ENCODE peak calls at places on chromosomes 1 and 21, in seven cellular contexts. H, W, M, L, E, Q and S are unnamed samples. For H3K27me3 and H3K36me3, the result is how much of the 10 kb centered on the place peaks cover.

GRCh38 chr1:156750932-156751723 is at the start of gene HDGF:
- DNase-seq in Q (no peak), L (no peak), H (peak), M (peak), W (peak), E (peak), S (peak)

GRCh38 chr1:69738458-69738857 is 170.7 kb downstream of the LRRC7 start:
- DNase-seq in H (no peak), E (no peak), L (no peak), W (no peak), Q (no peak), M (no peak), S (no peak)

GRCh38 chr21:39082656-39083376 is 100.4 kb downstream of the PSMG1 start:
- DNase-seq in W (no peak), M (no peak), E (peak), Q (no peak), L (no peak), H (peak), S (peak)

GRCh38 chr21:43352568-43353281 is 74.2 kb downstream of the SIK1 start:
- DNase-seq in Q (no peak), W (peak), E (peak), H (no peak), M (no peak), L (peak), S (no peak)

GRCh38 chr1:229280037-229280828 is 9.3 kb downstream of the RAB4A start:
- DNase-seq in M (no peak), H (no peak), Q (no peak), W (no peak), E (no peak), L (no peak), S (no peak)

GRCh38 chr21:45006536-45007079 is 66.8 kb downstream of the SLX9 start:
- DNase-seq in H (no peak), E (no peak), M (no peak), W (no peak), Q (no peak), L (no peak), S (no peak)

GRCh38 chr1:43978551-43979260 is at the start of gene B4GALT2:
- DNase-seq in Q (no peak), M (peak), L (no peak), E (peak), H (peak), W (no peak), S (peak)

GRCh38 chr1:156427858-156428257 is 58.8 kb downstream of the RHBG start:
- DNase-seq in M (no peak), W (no peak), H (no peak), Q (no peak), E (no peak), L (no peak), S (no peak)

GRCh38 chr1:113940365-113941244 is 11.5 kb downstream of the HIPK1 start:
- DNase-seq in W (no peak), L (no peak), M (no peak), E (no peak), Q (no peak), H (no peak), S (no peak)

GRCh38 chr21:46498335-46499050 is 39.8 kb downstream of the DIP2A start:
- DNase-seq in Q (no peak), M (no peak), H (no peak), W (no peak), L (no peak), E (no peak), S (no peak)

GRCh38 chr1:181095260-181095659 is 6.8 kb downstream of the IER5 start:
- DNase-seq in Q (no peak), L (no peak), E (no peak), M (no peak), W (no peak), H (no peak), S (no peak)

GRCh38 chr21:17732306-17732705 is 86.8 kb downstream of the C21orf91 start:
- DNase-seq in H (no peak), M (no peak), L (no peak), E (no peak), Q (no peak), W (no peak), S (no peak)

GRCh38 chr1:237500566-237500965 is 390.2 kb downstream of the ZP4 start:
- DNase-seq in E (no peak), Q (no peak), L (no peak), H (no peak), M (no peak), W (no peak), S (no peak)

GRCh38 chr1:35585281-35585680 is 12.2 kb downstream of the TFAP2E start:
- DNase-seq in L (no peak), Q (no peak), W (no peak), H (no peak), M (no peak), E (no peak), S (no peak)

GRCh38 chr21:33042812-33043211 is 17.1 kb downstream of the OLIG2 start:
- DNase-seq in E (no peak), W (no peak), H (no peak), M (no peak), Q (peak), L (no peak), S (no peak)

GRCh38 chr1:223716302-223716862 is 4.0 kb downstream of the CAPN2 start:
- DNase-seq in Q (no peak), H (no peak), E (no peak), W (peak), M (no peak), L (peak), S (no peak)

GRCh38 chr1:218476385-218476784 is 131.2 kb downstream of the TGFB2 start:
- DNase-seq in M (no peak), L (no peak), H (no peak), Q (peak), E (no peak), W (no peak), S (no peak)

GRCh38 chr1:51341876-51342496 is 11.6 kb upstream of the TTC39A start:
- DNase-seq in H (no peak), W (no peak), M (no peak), Q (no peak), L (peak), E (peak), S (peak)

GRCh38 chr1:47213230-47213676 is 18.8 kb downstream of the TAL1 start:
- DNase-seq in Q (no peak), W (no peak), M (no peak), H (no peak), E (peak), L (no peak), S (no peak)

GRCh38 chr1:33410091-33410701 is 20.7 kb downstream of the PHC2 start:
- DNase-seq in L (no peak), M (no peak), H (no peak), Q (no peak), E (no peak), W (no peak), S (no peak)

GRCh38 chr1:32798679-32799416 is 18.3 kb downstream of the YARS1 start:
- DNase-seq in W (no peak), Q (no peak), L (peak), M (no peak), H (no peak), E (no peak), S (no peak)

DNA sequence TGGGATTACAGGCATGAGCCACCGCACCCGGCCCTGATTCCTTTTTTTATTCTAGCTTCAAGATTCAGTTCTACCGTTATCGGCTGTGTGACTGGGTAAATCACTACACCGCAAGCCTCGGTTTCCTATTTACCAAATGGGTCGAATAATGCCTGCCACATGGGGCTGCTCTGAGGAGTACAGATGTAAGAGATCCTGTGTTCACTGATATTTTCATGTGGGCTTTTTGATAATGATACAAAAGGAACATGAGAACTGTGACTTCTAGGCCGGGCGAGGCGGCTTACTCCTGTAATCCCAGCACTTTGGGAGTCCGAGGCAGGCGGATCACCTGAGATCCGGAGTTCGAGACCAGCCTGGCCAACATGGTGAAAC is 695 bp upstream of the PSMB4 start:
- DNase-seq in M (no peak), W (no peak), L (no peak), Q (no peak), H (peak), E (no peak), S (no peak)
- H3K4me3 ChIP-seq in M (peak), W (peak), L (peak), Q (no peak), H (peak), E (peak), S (peak)

GRCh38 chr1:18200136-18200717 is 92.6 kb downstream of the IGSF21 start:
- DNase-seq in M (no peak), L (no peak), E (no peak), W (no peak), H (no peak), Q (no peak), S (no peak)

GRCh38 chr1:18201997-18202719 is 94.6 kb downstream of the IGSF21 start:
- DNase-seq in L (no peak), Q (no peak), E (no peak), W (no peak), H (no peak), M (no peak), S (no peak)

GRCh38 chr1:18200918-18201317 is 93.3 kb downstream of the IGSF21 start:
- DNase-seq in E (no peak), L (no peak), H (no peak), Q (no peak), W (no peak), M (no peak), S (no peak)

GRCh38 chr1:18204568-18204967 is 97.0 kb downstream of the IGSF21 start:
- DNase-seq in E (no peak), W (no peak), M (no peak), Q (no peak), H (no peak), L (no peak), S (no peak)

DNA sequence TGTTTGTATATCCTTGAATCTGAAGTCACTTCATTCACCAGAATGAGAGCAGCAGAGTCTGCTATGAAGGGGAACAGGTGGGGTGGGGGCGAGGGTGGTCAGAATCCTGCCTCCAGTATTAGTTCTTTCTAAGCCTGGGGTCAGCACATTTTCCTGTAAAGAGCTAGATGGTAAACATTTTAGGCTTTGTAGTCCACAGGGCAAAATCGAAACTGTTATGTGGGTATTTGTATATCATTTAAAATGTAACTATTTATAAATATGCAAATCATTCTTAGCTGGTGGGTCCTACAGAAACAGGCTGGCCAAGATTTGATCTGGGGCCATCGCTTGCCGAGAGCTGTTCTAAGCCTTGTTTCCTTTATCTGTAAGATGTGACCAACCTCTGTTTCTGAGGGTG is 96.0 kb downstream of the IGSF21 start:
- DNase-seq in L (no peak), E (no peak), M (no peak), W (no peak), H (no peak), Q (no peak), S (no peak)
- H3K27me3 ChIP-seq in L (under half), E (under half), M (under half), W (under half), H (under half), Q (under half), S (under half)

DNA sequence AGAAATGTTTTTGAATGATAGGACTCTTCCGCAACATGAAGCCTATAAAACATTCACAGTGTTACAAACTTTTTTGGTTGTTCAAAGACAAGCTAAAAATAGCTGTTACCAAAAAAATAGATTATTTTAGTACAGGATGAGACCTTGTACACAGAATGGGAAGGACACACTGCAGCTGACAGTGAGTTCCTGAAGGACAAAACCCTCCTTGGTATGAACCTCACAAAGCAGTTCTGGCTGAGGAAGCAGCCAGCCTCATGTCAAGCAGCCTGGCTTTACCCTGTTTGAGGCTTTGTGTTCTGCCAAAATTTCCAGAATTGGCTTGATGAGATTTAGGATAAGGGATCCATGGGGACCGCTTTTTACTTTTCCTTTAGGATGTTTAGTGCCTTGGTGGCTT is 93.7 kb downstream of the RGL1 start:
- DNase-seq in W (no peak), H (no peak), E (no peak), M (no peak), Q (no peak), L (no peak), S (no peak)
- H3K36me3 ChIP-seq in W (under half), H (under half), E (under half), M (under half), Q (under half), L (under half), S (under half)

GRCh38 chr1:110873856-110874255 is 908 bp downstream of the CD53 start:
- DNase-seq in H (no peak), M (no peak), E (peak), Q (no peak), L (no peak), W (no peak), S (no peak)

GRCh38 chr1:110874303-110875215 is 1.6 kb downstream of the CD53 start:
- DNase-seq in M (no peak), Q (no peak), W (no peak), H (no peak), E (peak), L (no peak), S (no peak)

GRCh38 chr1:110872366-110872744 is 593 bp upstream of the CD53 start:
- DNase-seq in E (peak), W (no peak), Q (no peak), H (no peak), M (no peak), L (peak), S (no peak)

GRCh38 chr1:110872745-110873435 is at the start of gene CD53:
- DNase-seq in H (no peak), W (peak), Q (no peak), E (peak), M (no peak), L (peak), S (no peak)

DNA sequence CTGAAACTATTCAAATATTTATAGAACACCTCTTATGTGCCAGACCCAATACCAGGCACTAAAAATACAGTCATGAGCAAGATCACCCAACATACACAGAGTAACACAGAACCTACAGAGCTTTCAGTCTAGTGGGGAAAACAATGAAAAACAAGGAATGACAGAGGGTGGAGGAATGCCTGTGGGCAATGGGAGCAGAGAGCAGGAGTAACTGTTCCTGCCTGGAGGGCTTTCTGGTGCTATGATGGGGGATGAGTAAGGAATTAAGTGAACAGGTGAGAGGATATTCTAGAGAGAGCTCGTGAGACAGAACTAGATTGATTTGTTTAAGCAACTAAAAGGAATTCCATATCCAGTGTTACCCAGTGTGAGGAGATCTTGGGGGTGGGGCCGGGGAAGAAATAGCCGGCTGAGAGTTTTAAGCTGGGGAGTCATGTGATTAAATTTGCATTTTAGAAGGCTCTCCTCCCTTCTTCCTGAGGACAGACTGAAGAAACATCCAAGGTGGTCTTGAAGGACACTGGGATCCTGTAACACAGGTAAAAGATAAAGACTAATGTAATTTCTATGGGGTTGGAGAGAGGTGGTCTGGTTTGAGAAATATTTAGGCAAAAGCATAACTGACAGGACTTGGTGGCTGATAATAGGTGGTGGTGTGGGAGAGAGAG is 2.1 kb upstream of the CD53 start:
- DNase-seq in E (no peak), L (no peak), Q (no peak), M (no peak), H (no peak), W (no peak), S (no peak)
- H3K4me3 ChIP-seq in E (no peak), L (peak), Q (no peak), M (no peak), H (no peak), W (peak), S (no peak)

GRCh38 chr1:111987502-111987901 is 2.0 kb downstream of the KCND3 start:
- DNase-seq in L (no peak), Q (no peak), M (no peak), E (no peak), W (no peak), H (no peak), S (no peak)

GRCh38 chr1:111988743-111989453 is 570 bp downstream of the KCND3 start:
- DNase-seq in W (no peak), M (peak), Q (no peak), L (no peak), H (no peak), E (no peak), S (peak)

GRCh38 chr1:111989531-111990025 is at the start of gene KCND3:
- DNase-seq in E (peak), H (no peak), L (no peak), M (peak), Q (no peak), W (no peak), S (peak)

GRCh38 chr1:111990026-111990877 is 784 bp upstream of the KCND3 start:
- DNase-seq in W (no peak), L (no peak), E (no peak), M (peak), H (peak), Q (no peak), S (peak)

GRCh38 chr1:111988377-111988742 is 1.1 kb downstream of the KCND3 start:
- DNase-seq in W (no peak), Q (no peak), E (no peak), L (no peak), M (no peak), H (no peak), S (no peak)
- H3K27me3 ChIP-seq in W (under half), Q (under half), E (half or more), L (under half), M (under half), H (under half), S (under half)

DNA sequence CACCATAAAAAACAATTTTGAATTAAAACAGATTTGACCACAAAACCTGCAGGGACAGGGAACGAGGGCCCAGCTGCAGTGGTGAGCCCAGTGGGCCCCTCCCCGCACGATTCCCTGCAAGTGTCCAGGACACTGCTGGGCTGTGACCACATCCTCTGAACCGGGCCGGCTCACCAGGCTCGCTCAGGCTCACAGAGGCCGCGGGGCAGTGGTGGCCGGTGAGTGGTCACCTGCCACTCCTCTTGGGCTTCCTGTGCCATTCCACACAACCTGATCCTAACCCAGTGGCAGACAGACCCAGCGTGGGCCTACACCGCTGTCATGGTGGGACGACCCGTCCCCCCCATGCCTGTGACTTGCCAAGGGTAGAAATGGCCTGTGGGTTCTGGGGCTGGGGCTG is 36.5 kb upstream of the RIPK4 start:
- DNase-seq in H (no peak), M (no peak), E (no peak), Q (no peak), L (no peak), W (no peak), S (no peak)
- H3K36me3 ChIP-seq in H (under half), M (under half), E (under half), Q (under half), L (under half), W (under half), S (under half)

DNA sequence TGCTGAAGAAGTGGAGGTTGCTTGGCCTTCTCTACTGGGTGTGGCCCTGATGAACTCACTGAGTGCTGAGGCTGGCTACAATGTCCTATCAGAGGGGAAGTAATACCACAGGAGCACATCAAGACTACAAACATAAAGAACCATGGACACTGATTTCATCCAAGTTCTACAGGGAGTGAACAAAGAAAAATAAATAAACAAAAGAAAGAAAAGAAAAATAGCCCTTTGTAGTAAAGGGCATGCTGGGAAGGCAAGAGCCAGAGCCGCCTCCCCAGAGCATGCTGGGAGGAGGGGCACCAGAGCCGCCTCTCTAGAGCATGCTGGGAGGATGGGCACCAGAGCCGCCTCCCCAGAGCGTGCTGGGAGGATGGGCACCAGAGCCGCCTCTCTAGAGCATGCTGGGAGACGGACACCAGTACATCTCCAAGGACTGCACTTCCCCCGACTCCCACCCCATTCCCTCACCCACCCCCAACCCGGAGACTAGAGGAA is 65.9 kb downstream of the LAMC2 start:
- DNase-seq in L (no peak), E (no peak), M (no peak), H (no peak), Q (no peak), W (no peak), S (no peak)
- H3K4me3 ChIP-seq in L (no peak), E (no peak), M (no peak), H (no peak), Q (no peak), W (no peak), S (no peak)

GRCh38 chr1:205047764-205048231 is 4.8 kb downstream of the CNTN2 start:
- DNase-seq in M (no peak), W (no peak), E (no peak), Q (no peak), L (no peak), H (no peak), S (no peak)
- H3K27me3 ChIP-seq in M (half or more), W (under half), E (half or more), Q (under half), L (under half), H (under half), S (under half)

GRCh38 chr1:7327849-7328248 is 443.2 kb upstream of the VAMP3 start:
- DNase-seq in L (no peak), Q (no peak), E (no peak), W (no peak), M (no peak), H (no peak), S (no peak)
- H3K36me3 ChIP-seq in L (under half), Q (under half), E (under half), W (under half), M (under half), H (under half), S (under half)

GRCh38 chr1:8663915-8664331 is 153.5 kb downstream of the RERE start:
- DNase-seq in L (no peak), H (peak), Q (no peak), M (no peak), W (no peak), E (no peak), S (no peak)
- H3K4me3 ChIP-seq in L (peak), H (no peak), Q (no peak), M (no peak), W (peak), E (no peak), S (no peak)